ENCODE peak calls at places on chromosomes 13 and 19, in five cellular contexts. J, Y, L, C and H are unnamed samples.

GRCh38 chr19:5314012-5314906 is 26.4 kb downstream of the PTPRS start:
- DNase-seq in Y (no peak), C (no peak), L (no peak), J (no peak), H (no peak)

GRCh38 chr19:50362656-50363424 is 2.6 kb downstream of the NAPSA start:
- DNase-seq in C (no peak), J (no peak), Y (no peak), L (no peak), H (no peak)

GRCh38 chr19:32165750-32166149 is 179.7 kb upstream of the ZNF507 start:
- DNase-seq in J (no peak), Y (peak), L (no peak), C (no peak), H (no peak)

GRCh38 chr13:40563350-40564125 is 102.9 kb downstream of the FOXO1 start:
- DNase-seq in J (no peak), C (no peak), Y (no peak), L (peak), H (no peak)

GRCh38 chr13:48511621-48512232 is 21.2 kb downstream of the RCBTB2 start:
- DNase-seq in C (no peak), J (no peak), L (no peak), Y (no peak), H (no peak)

GRCh38 chr19:51461723-51462161 is 3.5 kb upstream of the SIGLEC8 start:
- DNase-seq in J (no peak), C (no peak), Y (no peak), L (no peak), H (no peak)

GRCh38 chr19:53091413-53091812 is 11.8 kb downstream of the ZNF160 start:
- DNase-seq in C (peak), L (no peak), Y (peak), J (peak), H (no peak)

GRCh38 chr13:98751397-98752110 is 918 bp downstream of the SLC15A1 start:
- DNase-seq in L (peak), J (peak), C (peak), Y (peak), H (no peak)

GRCh38 chr13:31476266-31476665 is 263.1 kb upstream of the RXFP2 start:
- DNase-seq in L (no peak), Y (no peak), J (no peak), C (peak), H (no peak)

DNA sequence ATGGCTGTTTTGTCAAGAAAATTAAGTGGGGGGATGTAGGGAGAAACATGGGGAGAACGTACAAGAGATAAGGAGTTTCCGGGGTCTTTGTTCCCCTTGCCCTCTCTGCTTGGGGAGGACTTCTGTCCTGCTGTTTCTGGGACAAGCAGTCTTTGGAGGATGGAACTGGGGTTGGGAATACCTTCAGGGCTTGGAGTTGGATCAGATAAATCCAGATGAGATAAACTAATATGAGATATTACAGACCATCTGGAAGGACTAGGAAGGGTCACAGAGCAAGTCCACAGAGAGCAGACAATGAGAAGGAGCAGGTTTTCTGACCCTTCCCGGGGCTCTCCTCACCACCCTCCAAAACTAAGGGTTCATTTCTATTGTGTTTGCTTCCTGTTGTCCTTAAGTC is 237.5 kb downstream of the TSHZ3 start:
- DNase-seq in J (no peak), Y (no peak), C (no peak), L (no peak), H (no peak)
- H2BK15ac ChIP-seq in J (no peak), Y (no peak), C (no peak), L (no peak), H (no peak)

DNA sequence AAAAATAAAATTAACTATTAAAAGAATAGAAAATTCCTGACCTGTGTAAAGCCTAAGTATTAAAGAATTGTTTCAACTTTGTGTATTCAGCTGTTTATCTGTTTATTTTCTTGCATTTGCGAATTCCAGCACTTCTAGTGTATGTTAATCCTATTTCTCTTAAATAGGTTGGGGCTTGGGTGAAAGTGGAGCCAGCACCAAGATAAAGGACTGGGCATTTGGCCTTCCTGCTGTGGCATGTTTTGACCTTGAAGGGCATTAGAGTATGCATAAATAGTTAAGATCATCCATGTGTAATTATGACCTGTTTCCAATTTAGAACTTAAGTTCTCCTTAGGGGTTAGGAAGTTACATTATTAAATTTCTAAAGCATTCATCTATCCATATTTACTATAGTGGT is 151.3 kb downstream of the NBEA start:
- DNase-seq in C (peak), L (no peak), Y (no peak), J (no peak), H (no peak)
- H2BK120ac ChIP-seq in C (no peak), L (no peak), Y (no peak), J (no peak), H (no peak)

DNA sequence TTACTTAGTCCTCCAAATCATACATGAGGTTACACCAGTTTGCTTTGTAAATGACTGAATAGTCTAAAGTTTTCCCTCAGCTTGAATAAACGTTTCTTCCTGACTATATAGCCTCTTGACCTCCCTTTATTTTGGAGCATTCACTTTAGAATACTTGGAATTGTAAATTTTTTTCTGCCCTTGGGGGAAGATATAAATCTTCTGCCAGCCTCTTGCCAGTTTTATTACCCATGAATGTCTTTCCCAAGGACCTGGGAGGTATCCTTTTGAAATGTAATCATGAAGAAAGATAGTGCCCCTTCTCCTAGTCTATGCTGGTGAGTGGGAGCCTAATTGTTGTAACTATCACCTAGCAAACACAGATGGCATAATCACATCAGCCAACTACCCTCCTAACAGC is 2033.9 kb upstream of the PCDH20 start:
- DNase-seq in L (no peak), Y (no peak), J (no peak), C (peak), H (no peak)
- H2BK15ac ChIP-seq in L (no peak), Y (no peak), J (no peak), C (no peak), H (no peak)

GRCh38 chr13:114122591-114123211 is 9.7 kb downstream of the RASA3 start:
- DNase-seq in J (no peak), L (no peak), Y (no peak), C (no peak), H (no peak)
- H2BK120ac ChIP-seq in J (no peak), L (peak), Y (no peak), C (no peak), H (peak)

GRCh38 chr13:44270153-44270552 is 103.5 kb upstream of the SERP2 start:
- DNase-seq in L (no peak), C (no peak), Y (no peak), J (no peak), H (no peak)

GRCh38 chr13:44272692-44273091 is 100.9 kb upstream of the SERP2 start:
- DNase-seq in J (no peak), Y (no peak), L (peak), C (no peak), H (no peak)

GRCh38 chr13:44271915-44272341 is 101.7 kb upstream of the SERP2 start:
- DNase-seq in Y (no peak), L (peak), J (no peak), C (peak), H (no peak)

GRCh38 chr13:44268965-44269364 is 104.7 kb upstream of the SERP2 start:
- DNase-seq in J (no peak), Y (no peak), C (no peak), L (no peak), H (no peak)

DNA sequence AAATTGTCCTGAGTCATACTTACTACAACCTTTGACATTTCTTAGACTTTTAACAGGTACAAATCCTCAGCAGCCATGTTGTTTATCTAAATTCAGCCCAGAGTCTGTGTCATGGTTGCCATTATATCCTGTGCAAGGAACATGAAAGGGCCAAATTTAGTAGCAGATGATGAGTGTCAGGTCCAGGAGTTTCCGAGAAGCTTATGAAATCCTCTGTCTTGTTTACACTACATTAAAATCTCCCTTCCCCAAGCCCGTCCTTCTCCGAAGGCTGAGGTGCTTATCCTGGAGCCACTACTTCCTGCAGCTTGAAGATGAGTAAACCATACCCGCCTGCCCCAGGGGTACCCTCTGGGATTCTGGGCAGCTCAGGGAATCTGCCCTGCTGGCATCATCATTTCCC is 102.6 kb upstream of the SERP2 start:
- DNase-seq in J (no peak), C (no peak), Y (no peak), L (peak), H (no peak)
- H2BK15ac ChIP-seq in J (no peak), C (no peak), Y (no peak), L (peak), H (no peak)

GRCh38 chr13:108957369-108958012 is 328.1 kb downstream of the MYO16 start:
- DNase-seq in L (peak), Y (no peak), C (peak), J (no peak), H (no peak)
- H2BK120ac ChIP-seq in L (no peak), Y (no peak), C (no peak), J (no peak), H (no peak)

GRCh38 chr19:10503002-10503789 is at the start of gene KEAP1:
- DNase-seq in L (peak), J (peak), Y (peak), C (peak), H (peak)
- H2BK15ac ChIP-seq in L (peak), J (no peak), Y (peak), C (peak), H (peak)